ENCODE peak calls at places on chromosomes 2 and 18, in nine cellular contexts. B, Y, N, Q, L, P, O, E and A are unnamed samples.

GRCh38 chr2:97210336-97210735 is 97.4 kb downstream of the ANKRD36 start:
- DNase-seq in L (no peak), P (no peak), B (no peak), N (no peak), E (no peak), Q (no peak), O (no peak), Y (no peak), A (no peak)

GRCh38 chr2:150141241-150142001 is 346.0 kb downstream of the RND3 start:
- DNase-seq in P (no peak), B (no peak), N (no peak), E (no peak), Q (peak), Y (no peak), L (no peak), O (peak), A (no peak)

GRCh38 chr2:8490166-8490565 is 191.7 kb upstream of the ID2 start:
- DNase-seq in P (no peak), O (no peak), B (no peak), E (no peak), L (no peak), Y (no peak), N (no peak), Q (no peak), A (no peak)

GRCh38 chr2:96954490-96954846 is 31.9 kb downstream of the FAM178B start:
- DNase-seq in Y (no peak), O (no peak), B (no peak), Q (peak), E (peak), P (no peak), N (no peak), L (no peak), A (no peak)

GRCh38 chr2:178512491-178512890 is 32.2 kb downstream of the PLEKHA3 start:
- DNase-seq in Q (no peak), P (peak), O (peak), L (no peak), N (no peak), B (no peak), Y (no peak), E (no peak), A (no peak)

GRCh38 chr18:28007841-28008240 is 169.1 kb downstream of the CDH2 start:
- DNase-seq in B (no peak), Q (no peak), O (peak), L (no peak), N (no peak), E (no peak), Y (no peak), P (peak), A (no peak)

GRCh38 chr2:206150168-206150567 is 9.1 kb downstream of the NDUFS1 start:
- DNase-seq in Q (no peak), L (no peak), N (no peak), E (no peak), O (no peak), P (no peak), Y (no peak), B (no peak), A (peak)

GRCh38 chr2:237184192-237184922 is 98.7 kb downstream of the COPS8 start:
- DNase-seq in O (peak), L (no peak), B (no peak), E (no peak), Q (no peak), P (no peak), N (no peak), Y (no peak), A (no peak)

GRCh38 chr18:1578505-1578904 is 673.8 kb downstream of the ADCYAP1 start:
- DNase-seq in N (no peak), L (no peak), P (no peak), O (no peak), B (no peak), Y (no peak), E (no peak), Q (no peak), A (no peak)

GRCh38 chr2:152508446-152508845 is 173.5 kb downstream of the FMNL2 start:
- DNase-seq in B (no peak), Y (no peak), Q (no peak), P (no peak), N (no peak), O (peak), L (no peak), E (no peak), A (no peak)

GRCh38 chr2:235841863-235842262 is 326.3 kb downstream of the GBX2 start:
- DNase-seq in Y (no peak), P (no peak), L (no peak), Q (no peak), N (no peak), E (no peak), B (no peak), O (no peak), A (no peak)

GRCh38 chr2:218780026-218780425 is 1.9 kb upstream of the CYP27A1 start:
- DNase-seq in E (no peak), P (no peak), N (no peak), Y (no peak), L (no peak), O (no peak), B (no peak), Q (no peak), A (no peak)

GRCh38 chr18:49898421-49898820 is 85.1 kb upstream of the ACAA2 start:
- DNase-seq in P (peak), L (peak), B (no peak), O (peak), Y (peak), Q (no peak), N (peak), E (peak), A (peak)

GRCh38 chr18:75204978-75205759 is 3.8 kb downstream of the PTGR3 start:
- DNase-seq in Q (no peak), L (no peak), P (no peak), E (no peak), N (no peak), B (no peak), O (peak), Y (no peak), A (peak)

GRCh38 chr2:28355521-28356094 is 37.0 kb upstream of the FOSL2 start:
- DNase-seq in N (no peak), L (no peak), Q (no peak), B (no peak), O (no peak), Y (no peak), P (peak), E (no peak), A (no peak)

GRCh38 chr2:219901155-219901554 is 273.7 kb downstream of the SLC4A3 start:
- DNase-seq in O (no peak), B (no peak), P (no peak), E (no peak), L (no peak), N (no peak), Y (peak), Q (no peak), A (peak)

GRCh38 chr18:55778731-55779460 is 190.9 kb upstream of the TCF4 start:
- DNase-seq in L (no peak), N (no peak), P (no peak), B (no peak), Y (peak), E (no peak), Q (peak), O (peak), A (no peak)

GRCh38 chr2:30820381-30821055 is 13.3 kb upstream of the CAPN13 start:
- DNase-seq in B (no peak), Q (no peak), L (no peak), P (no peak), N (no peak), E (no peak), Y (no peak), O (no peak), A (no peak)